ENCODE peak calls at places on chromosomes 6 and 20, in eight cellular contexts. One of them, this sample, is unnamed.

GRCh38 chr6:133187657-133188453 is 53.3 kb upstream of the EYA4 start:
- DNase-seq in AG04450: no peak
- DNase-seq in stimulated activated naive CD4-positive, alpha-beta T cell: no peak
- DNase-seq in Right ventricle myocardium superior: no peak
- DNase-seq in HFF-Myc: no peak
- DNase-seq in Calu3: no peak
- DNase-seq in heart right ventricle: no peak
- DNase-seq in D341Med: no peak
- DNase-seq in this sample: no peak

GRCh38 chr20:56171087-56172012 is 77.2 kb upstream of the MC3R start:
- DNase-seq in stimulated activated naive CD4-positive, alpha-beta T cell: no peak
- DNase-seq in Right ventricle myocardium superior: no peak
- DNase-seq in HFF-Myc: no peak
- DNase-seq in heart right ventricle: no peak
- DNase-seq in AG04450: no peak
- DNase-seq in Calu3: no peak
- DNase-seq in D341Med: peak
- DNase-seq in this sample: no peak

GRCh38 chr6:62714112-62714511 is 428.1 kb upstream of the KHDRBS2 start:
- DNase-seq in stimulated activated naive CD4-positive, alpha-beta T cell: no peak
- DNase-seq in AG04450: no peak
- DNase-seq in D341Med: no peak
- DNase-seq in Right ventricle myocardium superior: no peak
- DNase-seq in HFF-Myc: no peak
- DNase-seq in Calu3: no peak
- DNase-seq in heart right ventricle: no peak
- DNase-seq in this sample: no peak

GRCh38 chr6:118558811-118559217 is 10.7 kb downstream of the PLN start:
- DNase-seq in D341Med: no peak
- DNase-seq in stimulated activated naive CD4-positive, alpha-beta T cell: peak
- DNase-seq in Right ventricle myocardium superior: no peak
- DNase-seq in Calu3: no peak
- DNase-seq in HFF-Myc: no peak
- DNase-seq in AG04450: no peak
- DNase-seq in heart right ventricle: no peak
- DNase-seq in this sample: no peak

GRCh38 chr20:15220778-15221565 is 883.6 kb upstream of the FLRT3 start:
- DNase-seq in Right ventricle myocardium superior: no peak
- DNase-seq in HFF-Myc: no peak
- DNase-seq in stimulated activated naive CD4-positive, alpha-beta T cell: no peak
- DNase-seq in heart right ventricle: no peak
- DNase-seq in D341Med: no peak
- DNase-seq in Calu3: no peak
- DNase-seq in AG04450: no peak
- DNase-seq in this sample: no peak

GRCh38 chr6:143598466-143599080 is 79.2 kb upstream of the PHACTR2 start:
- DNase-seq in Calu3: no peak
- DNase-seq in Right ventricle myocardium superior: no peak
- DNase-seq in D341Med: no peak
- DNase-seq in AG04450: no peak
- DNase-seq in stimulated activated naive CD4-positive, alpha-beta T cell: no peak
- DNase-seq in heart right ventricle: peak
- DNase-seq in HFF-Myc: no peak
- DNase-seq in this sample: no peak

GRCh38 chr20:57025666-57026065 is 240.8 kb downstream of the BMP7 start:
- DNase-seq in AG04450: no peak
- DNase-seq in stimulated activated naive CD4-positive, alpha-beta T cell: no peak
- DNase-seq in heart right ventricle: no peak
- DNase-seq in HFF-Myc: no peak
- DNase-seq in D341Med: no peak
- DNase-seq in Calu3: no peak
- DNase-seq in Right ventricle myocardium superior: no peak
- DNase-seq in this sample: no peak

GRCh38 chr20:58692579-58693225 is at the start of gene NPEPL1:
- DNase-seq in stimulated activated naive CD4-positive, alpha-beta T cell: peak
- DNase-seq in AG04450: no peak
- DNase-seq in heart right ventricle: peak
- DNase-seq in D341Med: peak
- DNase-seq in Right ventricle myocardium superior: peak
- DNase-seq in Calu3: peak
- DNase-seq in HFF-Myc: no peak
- DNase-seq in this sample: peak

GRCh38 chr6:146913842-146914562 is 290.2 kb upstream of the STXBP5 start:
- DNase-seq in Right ventricle myocardium superior: peak
- DNase-seq in D341Med: no peak
- DNase-seq in AG04450: peak
- DNase-seq in HFF-Myc: peak
- DNase-seq in heart right ventricle: peak
- DNase-seq in Calu3: peak
- DNase-seq in stimulated activated naive CD4-positive, alpha-beta T cell: no peak
- DNase-seq in this sample: no peak

GRCh38 chr6:85450578-85450884 is 648 bp downstream of the NT5E start:
- DNase-seq in Calu3: no peak
- DNase-seq in AG04450: no peak
- DNase-seq in D341Med: no peak
- DNase-seq in HFF-Myc: no peak
- DNase-seq in stimulated activated naive CD4-positive, alpha-beta T cell: no peak
- DNase-seq in Right ventricle myocardium superior: no peak
- DNase-seq in heart right ventricle: no peak
- DNase-seq in this sample: no peak

GRCh38 chr6:37372116-37372515 is 18.3 kb downstream of the RNF8 start:
- DNase-seq in stimulated activated naive CD4-positive, alpha-beta T cell: no peak
- DNase-seq in AG04450: no peak
- DNase-seq in Right ventricle myocardium superior: no peak
- DNase-seq in heart right ventricle: no peak
- DNase-seq in HFF-Myc: no peak
- DNase-seq in D341Med: no peak
- DNase-seq in Calu3: no peak
- DNase-seq in this sample: no peak

GRCh38 chr6:37170273-37171140 is 555 bp downstream of the PIM1 start:
- DNase-seq in AG04450: no peak
- DNase-seq in stimulated activated naive CD4-positive, alpha-beta T cell: peak
- DNase-seq in Right ventricle myocardium superior: no peak
- DNase-seq in HFF-Myc: no peak
- DNase-seq in Calu3: peak
- DNase-seq in heart right ventricle: peak
- DNase-seq in D341Med: peak
- DNase-seq in this sample: no peak

GRCh38 chr6:91781946-91782345 is 1195.1 kb upstream of the MAP3K7 start:
- DNase-seq in D341Med: peak
- DNase-seq in stimulated activated naive CD4-positive, alpha-beta T cell: no peak
- DNase-seq in AG04450: no peak
- DNase-seq in Right ventricle myocardium superior: no peak
- DNase-seq in HFF-Myc: no peak
- DNase-seq in Calu3: no peak
- DNase-seq in heart right ventricle: peak
- DNase-seq in this sample: no peak